ENCODE peak calls at places on chromosomes 1 and 21, in ten cellular contexts. G is A549; T is anterior cingulate cortex; M is NCI-H510A treated with DMSO at 0.1 percent for 48 hours; W is NCI-H2029; F is GM19239; N is T-cell; Y is HT1080; U is cardiac septum; B is central memory CD4-positive, alpha-beta T cell. D is an unnamed sample.

GRCh38 chr1:221439734-221440436 is 302.0 kb downstream of the DUSP10 start:
- DNase-seq in N (no peak), W (no peak), Y (peak), M (no peak), U (no peak), F (no peak), B (peak), G (peak), T (no peak), D (peak)

GRCh38 chr1:2283371-2283990 is 55.4 kb downstream of the SKI start:
- DNase-seq in N (no peak), T (no peak), W (no peak), U (no peak), B (no peak), G (no peak), Y (no peak), F (no peak), M (no peak), D (no peak)

GRCh38 chr1:67825596-67825995 is 7.7 kb downstream of the GNG12 start:
- DNase-seq in Y (no peak), W (no peak), M (no peak), U (no peak), F (no peak), G (no peak), B (no peak), T (no peak), N (no peak), D (no peak)

GRCh38 chr1:37167479-37167878 is 133.2 kb upstream of the GRIK3 start:
- DNase-seq in U (no peak), G (no peak), Y (no peak), M (peak), T (no peak), N (no peak), F (no peak), B (no peak), W (peak), D (no peak)

GRCh38 chr21:37435120-37435519 is 68.5 kb downstream of the DYRK1A start:
- DNase-seq in T (no peak), Y (no peak), U (no peak), W (no peak), N (peak), M (peak), F (peak), B (peak), G (peak), D (peak)

GRCh38 chr1:185561629-185562028 is 172.6 kb upstream of the HMCN1 start:
- DNase-seq in M (no peak), G (no peak), N (no peak), B (peak), F (no peak), U (no peak), T (no peak), Y (peak), W (no peak), D (peak)

GRCh38 chr1:115665319-115665718 is 23.5 kb downstream of the VANGL1 start:
- DNase-seq in F (no peak), Y (no peak), W (peak), M (peak), U (no peak), T (no peak), B (no peak), G (no peak), N (no peak), D (no peak)

GRCh38 chr21:35933466-35933865 is 126.9 kb downstream of the SETD4 start:
- DNase-seq in B (no peak), F (no peak), U (peak), T (no peak), G (peak), N (no peak), M (no peak), W (no peak), Y (peak), D (peak)

GRCh38 chr1:221774054-221774842 is 32.4 kb upstream of the DUSP10 start:
- DNase-seq in T (no peak), Y (no peak), G (peak), W (no peak), U (no peak), M (no peak), B (no peak), N (no peak), F (no peak), D (no peak)

GRCh38 chr1:30933874-30934252 is 25.3 kb upstream of the SDC3 start:
- DNase-seq in M (no peak), B (no peak), U (no peak), T (no peak), F (no peak), N (no peak), G (peak), W (no peak), Y (peak), D (no peak)

GRCh38 chr1:43134068-43134467 is 38.0 kb downstream of the EBNA1BP2 start:
- DNase-seq in G (no peak), B (no peak), Y (no peak), W (no peak), M (no peak), F (no peak), U (no peak), T (no peak), N (no peak), D (no peak)

GRCh38 chr1:150995896-150996295 is 10.8 kb downstream of the MINDY1 start:
- DNase-seq in G (no peak), T (no peak), W (no peak), Y (no peak), B (peak), F (peak), M (no peak), N (no peak), U (no peak), D (no peak)

GRCh38 chr1:64856564-64856963 is 109.8 kb downstream of the JAK1 start:
- DNase-seq in M (peak), U (no peak), Y (no peak), B (no peak), W (peak), N (no peak), T (no peak), G (no peak), F (no peak), D (no peak)

GRCh38 chr1:228154021-228154684 is 4.4 kb downstream of the GJC2 start:
- DNase-seq in B (no peak), G (no peak), Y (no peak), M (no peak), F (no peak), N (no peak), U (no peak), W (no peak), T (no peak), D (no peak)

GRCh38 chr1:234460652-234461051 is 18.3 kb downstream of the TARBP1 start:
- DNase-seq in U (no peak), B (no peak), F (no peak), N (no peak), Y (no peak), W (no peak), T (no peak), M (no peak), G (no peak), D (no peak)

GRCh38 chr1:28259935-28260802 is 851 bp downstream of the SESN2 start:
- DNase-seq in U (peak), M (peak), G (peak), T (no peak), W (no peak), Y (peak), B (no peak), N (no peak), F (no peak), D (peak)

GRCh38 chr1:203572134-203572625 is 54.5 kb upstream of the ATP2B4 start:
- DNase-seq in M (no peak), G (no peak), T (no peak), Y (no peak), F (no peak), W (no peak), N (no peak), U (no peak), B (no peak), D (no peak)

GRCh38 chr1:241531195-241532172 is 694 bp upstream of the KMO start:
- DNase-seq in U (no peak), Y (peak), G (peak), B (peak), F (no peak), W (peak), M (peak), N (no peak), T (no peak), D (peak)

GRCh38 chr1:209323743-209324142 is 259.8 kb upstream of the CAMK1G start:
- DNase-seq in M (no peak), N (no peak), U (no peak), T (no peak), Y (peak), G (no peak), F (no peak), B (no peak), W (no peak), D (no peak)

GRCh38 chr1:33985166-33985565 is 121.3 kb downstream of the HMGB4 start:
- DNase-seq in F (no peak), N (no peak), W (no peak), B (no peak), Y (peak), G (no peak), M (no peak), U (no peak), T (no peak), D (peak)

GRCh38 chr1:25690396-25690956 is 73.9 kb downstream of the MAN1C1 start:
- DNase-seq in Y (no peak), G (no peak), U (no peak), T (no peak), W (no peak), B (no peak), F (no peak), M (no peak), N (no peak), D (no peak)

GRCh38 chr1:93256433-93256832 is 75.9 kb downstream of the CCDC18 start:
- DNase-seq in W (no peak), T (no peak), N (no peak), B (no peak), U (no peak), M (no peak), G (no peak), Y (no peak), F (no peak), D (no peak)

GRCh38 chr1:43038232-43038929 is 79.7 kb upstream of the SLC2A1 start:
- DNase-seq in U (no peak), N (no peak), B (no peak), G (no peak), F (no peak), W (no peak), Y (no peak), T (no peak), M (no peak), D (no peak)

GRCh38 chr1:240435996-240436566 is 175.9 kb downstream of the GREM2 start:
- DNase-seq in Y (peak), T (no peak), G (no peak), M (no peak), U (no peak), W (no peak), F (no peak), B (no peak), N (no peak), D (no peak)

GRCh38 chr1:209956116-209956515 is 18.1 kb downstream of the SYT14 start:
- DNase-seq in F (no peak), Y (no peak), B (no peak), M (no peak), N (no peak), W (no peak), U (no peak), G (no peak), T (no peak), D (no peak)

GRCh38 chr1:45327644-45328515 is 1.2 kb downstream of the HPDL start:
- DNase-seq in T (no peak), Y (no peak), B (no peak), N (no peak), M (peak), W (peak), F (no peak), U (no peak), G (no peak), D (no peak)

GRCh38 chr1:2962061-2962460 is 59.2 kb upstream of the ACTRT2 start:
- DNase-seq in B (no peak), N (no peak), M (no peak), T (no peak), G (no peak), W (no peak), F (no peak), Y (no peak), U (no peak), D (no peak)

GRCh38 chr1:224219011-224219611 is 36.1 kb downstream of the DEGS1 start:
- DNase-seq in B (no peak), U (no peak), Y (no peak), M (no peak), W (no peak), N (no peak), T (no peak), G (no peak), F (no peak), D (no peak)

GRCh38 chr1:84693009-84693408 is 2.7 kb upstream of the SSX2IP start:
- DNase-seq in B (peak), N (no peak), U (no peak), Y (no peak), W (no peak), F (no peak), G (no peak), M (no peak), T (no peak), D (no peak)

GRCh38 chr1:65793359-65793732 is 651 bp downstream of the PDE4B start:
- DNase-seq in M (peak), N (no peak), B (no peak), G (no peak), T (no peak), U (no peak), W (no peak), F (no peak), Y (no peak), D (peak)

GRCh38 chr1:61004269-61005003 is 77.9 kb upstream of the NFIA start:
- DNase-seq in W (no peak), F (no peak), G (no peak), B (no peak), T (no peak), U (no peak), Y (no peak), N (no peak), M (no peak), D (no peak)

GRCh38 chr1:172914517-172915144 is 136.1 kb downstream of the TNFSF18 start:
- DNase-seq in N (no peak), M (no peak), G (no peak), T (no peak), U (no peak), Y (no peak), B (no peak), F (no peak), W (no peak), D (no peak)

GRCh38 chr1:37035828-37036666 is 1.7 kb upstream of the GRIK3 start:
- DNase-seq in W (peak), U (no peak), G (no peak), T (no peak), Y (no peak), F (no peak), M (peak), B (no peak), N (no peak), D (peak)

GRCh38 chr1:161899091-161899490 is 124.6 kb downstream of the OLFML2B start:
- DNase-seq in M (no peak), T (no peak), U (no peak), W (no peak), Y (no peak), B (no peak), N (no peak), F (no peak), G (no peak), D (no peak)

GRCh38 chr1:31505884-31506497 is 70.3 kb upstream of the TINAGL1 start:
- DNase-seq in M (no peak), U (no peak), Y (peak), N (no peak), B (no peak), G (no peak), T (no peak), F (peak), W (no peak), D (peak)

GRCh38 chr1:23931481-23931880 is 18.3 kb upstream of the CNR2 start:
- DNase-seq in F (no peak), N (no peak), T (no peak), Y (no peak), B (no peak), W (no peak), U (no peak), M (no peak), G (no peak), D (no peak)

GRCh38 chr1:64915381-64916274 is 50.7 kb downstream of the JAK1 start:
- DNase-seq in T (no peak), U (no peak), N (no peak), B (no peak), M (no peak), G (peak), W (no peak), Y (no peak), F (no peak), D (peak)